ENCODE peak calls at places on chromosome 12, in nine cellular contexts. One of them, this sample, is unnamed.

GRCh38 chr12:38279756-38280155 is 36.8 kb upstream of the ALG10B start:
- DNase-seq in upper lobe of right lung: no peak
- DNase-seq in left ventricle myocardium inferior: no peak
- DNase-seq in MM.1S: no peak
- DNase-seq in fibroblast of lung: no peak
- DNase-seq in tibial artery: no peak
- DNase-seq in IMR-90: no peak
- DNase-seq in K562: no peak
- DNase-seq in neural progenitor cell: no peak
- DNase-seq in this sample: no peak

GRCh38 chr12:109147954-109148353 is 31.6 kb downstream of the ACACB start:
- DNase-seq in upper lobe of right lung: no peak
- DNase-seq in left ventricle myocardium inferior: no peak
- DNase-seq in MM.1S: no peak
- DNase-seq in fibroblast of lung: no peak
- DNase-seq in tibial artery: peak; percentile 66
- DNase-seq in IMR-90: no peak
- DNase-seq in K562: no peak
- DNase-seq in neural progenitor cell: no peak
- DNase-seq in this sample: no peak

GRCh38 chr12:29416748-29417147 is 35.8 kb upstream of the ERGIC2 start:
- DNase-seq in upper lobe of right lung: no peak
- DNase-seq in left ventricle myocardium inferior: no peak
- DNase-seq in MM.1S: no peak
- DNase-seq in fibroblast of lung: peak; percentile 3
- DNase-seq in tibial artery: no peak
- DNase-seq in IMR-90: peak; percentile 1
- DNase-seq in K562: no peak
- DNase-seq in neural progenitor cell: no peak
- DNase-seq in this sample: no peak

GRCh38 chr12:92485356-92486348 is 217.1 kb upstream of the PLEKHG7 start:
- DNase-seq in upper lobe of right lung: no peak
- DNase-seq in left ventricle myocardium inferior: no peak
- DNase-seq in MM.1S: no peak
- DNase-seq in fibroblast of lung: no peak
- DNase-seq in tibial artery: no peak
- DNase-seq in IMR-90: no peak
- DNase-seq in K562: no peak
- DNase-seq in neural progenitor cell: no peak
- DNase-seq in this sample: no peak

GRCh38 chr12:124654666-124655316 is 87.4 kb upstream of the NCOR2 start:
- DNase-seq in upper lobe of right lung: peak; percentile 78
- DNase-seq in left ventricle myocardium inferior: peak; percentile 80
- DNase-seq in MM.1S: no peak
- DNase-seq in fibroblast of lung: no peak
- DNase-seq in tibial artery: peak; percentile 83
- DNase-seq in IMR-90: no peak
- DNase-seq in K562: no peak
- DNase-seq in neural progenitor cell: no peak
- DNase-seq in this sample: no peak

GRCh38 chr12:56469007-56469930 is 891 bp downstream of the SPRYD4 start:
- DNase-seq in upper lobe of right lung: no peak
- DNase-seq in left ventricle myocardium inferior: no peak
- DNase-seq in MM.1S: peak; percentile 24
- DNase-seq in fibroblast of lung: no peak
- DNase-seq in tibial artery: no peak
- DNase-seq in IMR-90: no peak
- DNase-seq in K562: peak; percentile 47
- DNase-seq in neural progenitor cell: no peak
- DNase-seq in this sample: no peak

GRCh38 chr12:80484778-80485177 is 40.7 kb downstream of the PTPRQ start:
- DNase-seq in upper lobe of right lung: no peak
- DNase-seq in left ventricle myocardium inferior: no peak
- DNase-seq in MM.1S: no peak
- DNase-seq in fibroblast of lung: no peak
- DNase-seq in tibial artery: no peak
- DNase-seq in IMR-90: no peak
- DNase-seq in K562: no peak
- DNase-seq in neural progenitor cell: no peak
- DNase-seq in this sample: no peak

GRCh38 chr12:57472391-57472790 is 7.3 kb downstream of the ARHGAP9 start:
- DNase-seq in upper lobe of right lung: no peak
- DNase-seq in left ventricle myocardium inferior: no peak
- DNase-seq in MM.1S: no peak
- DNase-seq in fibroblast of lung: no peak
- DNase-seq in tibial artery: no peak
- DNase-seq in IMR-90: no peak
- DNase-seq in K562: no peak
- DNase-seq in neural progenitor cell: no peak
- DNase-seq in this sample: no peak

GRCh38 chr12:11814362-11814761 is 164.9 kb downstream of the ETV6 start:
- DNase-seq in upper lobe of right lung: no peak
- DNase-seq in left ventricle myocardium inferior: no peak
- DNase-seq in MM.1S: no peak
- DNase-seq in fibroblast of lung: peak; percentile 89
- DNase-seq in tibial artery: no peak
- DNase-seq in IMR-90: peak; percentile 89
- DNase-seq in K562: no peak
- DNase-seq in neural progenitor cell: no peak
- DNase-seq in this sample: no peak

GRCh38 chr12:51482808-51483532 is 58.3 kb downstream of the SLC4A8 start:
- DNase-seq in upper lobe of right lung: no peak
- DNase-seq in left ventricle myocardium inferior: no peak
- DNase-seq in MM.1S: peak; percentile 6
- DNase-seq in fibroblast of lung: peak; percentile 4
- DNase-seq in tibial artery: no peak
- DNase-seq in IMR-90: no peak
- DNase-seq in K562: no peak
- DNase-seq in neural progenitor cell: no peak
- DNase-seq in this sample: no peak

DNA sequence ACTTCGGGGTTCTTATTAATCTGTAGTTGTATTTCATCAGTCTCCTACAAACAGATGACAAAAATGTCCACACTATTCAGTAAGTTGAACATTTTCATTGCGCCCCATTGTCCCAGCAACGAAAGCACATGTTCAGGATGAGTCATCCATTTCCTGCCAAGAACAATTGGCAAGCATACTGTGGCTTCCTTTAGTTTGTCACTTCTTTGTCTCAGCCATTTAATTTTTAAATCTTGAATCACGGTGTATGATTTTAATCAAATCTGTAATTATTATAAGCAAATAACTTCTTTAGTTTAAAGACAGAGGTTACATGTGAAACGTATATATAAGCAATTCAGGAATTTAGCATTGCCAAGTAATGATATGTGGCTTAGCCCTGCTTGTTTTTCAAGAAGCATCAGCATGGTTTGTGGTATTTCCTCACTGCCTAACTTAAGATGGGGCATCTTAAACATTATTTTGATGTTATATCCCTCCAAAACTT is 211.3 kb upstream of the KRR1 start:
- DNase-seq in upper lobe of right lung: no peak
- DNase-seq in left ventricle myocardium inferior: no peak
- DNase-seq in MM.1S: peak; percentile 61
- DNase-seq in fibroblast of lung: peak; percentile 95
- DNase-seq in tibial artery: no peak
- DNase-seq in IMR-90: peak; percentile 93
- DNase-seq in K562: no peak
- DNase-seq in neural progenitor cell: no peak
- DNase-seq in this sample: no peak
- H3K4me1 ChIP-seq in upper lobe of right lung: peaks cover 25% of the 10 kb centered on the region
- H3K4me1 ChIP-seq in left ventricle myocardium inferior: peaks cover 53% of the 10 kb centered on the region
- H3K4me1 ChIP-seq in MM.1S: peaks cover 11% of the 10 kb centered on the region
- H3K4me1 ChIP-seq in fibroblast of lung: peaks cover 33% of the 10 kb centered on the region
- H3K4me1 ChIP-seq in tibial artery: peaks cover 22% of the 10 kb centered on the region
- H3K4me1 ChIP-seq in IMR-90: peaks cover 29% of the 10 kb centered on the region
- H3K4me1 ChIP-seq in K562: no peaks in the 10 kb centered on the region
- H3K4me1 ChIP-seq in neural progenitor cell: peaks cover 23% of the 10 kb centered on the region
- H3K4me1 ChIP-seq in this sample: peaks cover 29% of the 10 kb centered on the region

GRCh38 chr12:66603981-66604380 is 74.9 kb downstream of the GRIP1 start:
- DNase-seq in upper lobe of right lung: no peak
- DNase-seq in left ventricle myocardium inferior: no peak
- DNase-seq in MM.1S: no peak
- DNase-seq in fibroblast of lung: no peak
- DNase-seq in tibial artery: no peak
- DNase-seq in IMR-90: no peak
- DNase-seq in K562: no peak
- DNase-seq in neural progenitor cell: no peak
- DNase-seq in this sample: no peak
- H3K4me3 ChIP-seq in upper lobe of right lung: no peak overlapping the region
- H3K4me3 ChIP-seq in left ventricle myocardium inferior: no peak overlapping the region
- H3K4me3 ChIP-seq in MM.1S: no peak overlapping the region
- H3K4me3 ChIP-seq in fibroblast of lung: no peak overlapping the region
- H3K4me3 ChIP-seq in tibial artery: no peak overlapping the region
- H3K4me3 ChIP-seq in IMR-90: no peak overlapping the region
- H3K4me3 ChIP-seq in K562: no peak overlapping the region
- H3K4me3 ChIP-seq in neural progenitor cell: no peak overlapping the region
- H3K4me3 ChIP-seq in this sample: no peak overlapping the region

GRCh38 chr12:4275869-4276253 is 2.3 kb downstream of the CCND2 start:
- DNase-seq in upper lobe of right lung: no peak
- DNase-seq in left ventricle myocardium inferior: no peak
- DNase-seq in MM.1S: no peak
- DNase-seq in fibroblast of lung: no peak
- DNase-seq in tibial artery: no peak
- DNase-seq in IMR-90: no peak
- DNase-seq in K562: no peak
- DNase-seq in neural progenitor cell: peak; percentile 19
- DNase-seq in this sample: peak; percentile 36

GRCh38 chr12:4274396-4274959 is 916 bp downstream of the CCND2 start:
- DNase-seq in upper lobe of right lung: no peak
- DNase-seq in left ventricle myocardium inferior: no peak
- DNase-seq in MM.1S: no peak
- DNase-seq in fibroblast of lung: no peak
- DNase-seq in tibial artery: no peak
- DNase-seq in IMR-90: no peak
- DNase-seq in K562: peak; percentile 15
- DNase-seq in neural progenitor cell: peak; percentile 38
- DNase-seq in this sample: peak; percentile 61

GRCh38 chr12:4273651-4274395 is at the start of gene CCND2:
- DNase-seq in upper lobe of right lung: peak; percentile 92
- DNase-seq in left ventricle myocardium inferior: peak; percentile 90
- DNase-seq in MM.1S: peak; percentile 91
- DNase-seq in fibroblast of lung: peak; percentile 68
- DNase-seq in tibial artery: peak; percentile 96
- DNase-seq in IMR-90: peak; percentile 54
- DNase-seq in K562: peak; percentile 85
- DNase-seq in neural progenitor cell: peak; percentile 92
- DNase-seq in this sample: peak; percentile 97

GRCh38 chr12:4276524-4277204 is 3.1 kb downstream of the CCND2 start:
- DNase-seq in upper lobe of right lung: peak; percentile 87
- DNase-seq in left ventricle myocardium inferior: peak; percentile 82
- DNase-seq in MM.1S: peak; percentile 90
- DNase-seq in fibroblast of lung: peak; percentile 78
- DNase-seq in tibial artery: peak; percentile 89
- DNase-seq in IMR-90: peak; percentile 82
- DNase-seq in K562: peak; percentile 73
- DNase-seq in neural progenitor cell: peak; percentile 95
- DNase-seq in this sample: peak; percentile 97

DNA sequence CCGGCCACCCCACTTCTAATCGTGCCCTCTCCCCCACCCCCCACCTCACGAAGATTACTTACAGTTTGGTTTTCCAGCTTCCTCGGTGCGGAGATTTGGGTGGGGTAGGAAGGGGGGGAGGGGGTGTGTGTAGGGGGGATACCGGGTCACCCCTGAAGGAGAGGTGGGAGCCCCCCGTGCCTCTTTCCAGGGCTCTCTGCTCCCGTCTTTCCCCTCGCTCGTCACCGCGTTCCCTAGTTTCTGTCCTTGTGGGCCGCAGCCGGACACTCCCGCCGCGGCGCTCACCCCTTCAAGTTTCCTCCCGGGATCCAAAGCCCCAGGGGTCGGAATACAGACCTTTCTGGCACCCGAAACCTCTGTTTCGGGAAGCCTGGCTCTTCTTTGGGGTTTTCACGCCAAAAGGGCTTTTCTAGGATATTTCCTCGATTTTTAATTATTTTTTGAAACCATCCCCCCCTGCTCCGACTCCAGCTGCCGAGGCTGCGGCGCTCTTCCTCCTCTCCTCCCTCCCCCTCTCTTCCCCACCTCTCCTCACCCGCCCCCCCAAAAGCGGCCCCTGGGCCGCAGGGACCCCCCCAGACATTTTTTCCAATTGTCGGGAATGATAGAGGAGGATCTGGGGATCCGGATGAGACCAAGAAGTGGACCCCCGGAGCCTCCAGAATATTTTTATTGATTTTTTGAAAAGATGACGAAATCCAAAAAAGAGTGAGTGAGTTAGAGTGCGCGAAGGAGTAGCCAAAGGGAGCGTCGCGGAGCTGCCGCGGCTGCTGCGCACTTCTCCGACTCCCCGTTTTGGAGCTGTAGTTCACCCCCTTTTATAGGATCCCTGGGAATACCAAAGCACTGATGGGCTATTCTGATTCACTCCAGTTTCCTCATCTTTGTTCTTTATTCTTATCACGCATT is 1.7 kb downstream of the CCND2 start:
- DNase-seq in upper lobe of right lung: no peak
- DNase-seq in left ventricle myocardium inferior: no peak
- DNase-seq in MM.1S: no peak
- DNase-seq in fibroblast of lung: no peak
- DNase-seq in tibial artery: no peak
- DNase-seq in IMR-90: peak; percentile 13
- DNase-seq in K562: peak; percentile 26
- DNase-seq in neural progenitor cell: peak; percentile 53
- DNase-seq in this sample: peak; percentile 73
- H3K27me3 ChIP-seq in upper lobe of right lung: peaks cover 29% of the 10 kb centered on the region
- H3K27me3 ChIP-seq in left ventricle myocardium inferior: peaks cover 53% of the 10 kb centered on the region
- H3K27me3 ChIP-seq in MM.1S: no peaks in the 10 kb centered on the region
- H3K27me3 ChIP-seq in fibroblast of lung: peaks cover 54% of the 10 kb centered on the region
- H3K27me3 ChIP-seq in tibial artery: no peaks in the 10 kb centered on the region
- H3K27me3 ChIP-seq in IMR-90: peaks cover 60% of the 10 kb centered on the region
- H3K27me3 ChIP-seq in K562: no peaks in the 10 kb centered on the region
- H3K27me3 ChIP-seq in neural progenitor cell: peaks cover 64% of the 10 kb centered on the region
- H3K27me3 ChIP-seq in this sample: peaks cover 10% of the 10 kb centered on the region

GRCh38 chr12:96198970-96199369 is 4.8 kb downstream of the ELK3 start:
- DNase-seq in upper lobe of right lung: no peak
- DNase-seq in left ventricle myocardium inferior: no peak
- DNase-seq in MM.1S: no peak
- DNase-seq in fibroblast of lung: peak; percentile 95
- DNase-seq in tibial artery: no peak
- DNase-seq in IMR-90: peak; percentile 96
- DNase-seq in K562: no peak
- DNase-seq in neural progenitor cell: no peak
- DNase-seq in this sample: no peak

GRCh38 chr12:96204381-96204780 is 10.2 kb downstream of the ELK3 start:
- DNase-seq in upper lobe of right lung: no peak
- DNase-seq in left ventricle myocardium inferior: no peak
- DNase-seq in MM.1S: no peak
- DNase-seq in fibroblast of lung: no peak
- DNase-seq in tibial artery: no peak
- DNase-seq in IMR-90: no peak
- DNase-seq in K562: no peak
- DNase-seq in neural progenitor cell: no peak
- DNase-seq in this sample: no peak

GRCh38 chr12:96197503-96198272 is 3.5 kb downstream of the ELK3 start:
- DNase-seq in upper lobe of right lung: no peak
- DNase-seq in left ventricle myocardium inferior: no peak
- DNase-seq in MM.1S: no peak
- DNase-seq in fibroblast of lung: peak; percentile 97
- DNase-seq in tibial artery: no peak
- DNase-seq in IMR-90: peak; percentile 97
- DNase-seq in K562: no peak
- DNase-seq in neural progenitor cell: no peak
- DNase-seq in this sample: no peak

GRCh38 chr12:96199465-96199864 is 5.3 kb downstream of the ELK3 start:
- DNase-seq in upper lobe of right lung: no peak
- DNase-seq in left ventricle myocardium inferior: no peak
- DNase-seq in MM.1S: no peak
- DNase-seq in fibroblast of lung: no peak
- DNase-seq in tibial artery: no peak
- DNase-seq in IMR-90: no peak
- DNase-seq in K562: no peak
- DNase-seq in neural progenitor cell: no peak
- DNase-seq in this sample: no peak

GRCh38 chr12:96201272-96202227 is 7.4 kb downstream of the ELK3 start:
- DNase-seq in upper lobe of right lung: no peak
- DNase-seq in left ventricle myocardium inferior: no peak
- DNase-seq in MM.1S: no peak
- DNase-seq in fibroblast of lung: no peak
- DNase-seq in tibial artery: no peak
- DNase-seq in IMR-90: no peak
- DNase-seq in K562: no peak
- DNase-seq in neural progenitor cell: no peak
- DNase-seq in this sample: no peak
- H3K4me1 ChIP-seq in upper lobe of right lung: peaks cover 20% of the 10 kb centered on the region
- H3K4me1 ChIP-seq in left ventricle myocardium inferior: peaks cover 78% of the 10 kb centered on the region
- H3K4me1 ChIP-seq in MM.1S: peaks cover 61% of the 10 kb centered on the region
- H3K4me1 ChIP-seq in fibroblast of lung: peaks cover 12% of the 10 kb centered on the region
- H3K4me1 ChIP-seq in tibial artery: peaks cover 5% of the 10 kb centered on the region
- H3K4me1 ChIP-seq in IMR-90: peaks cover 8% of the 10 kb centered on the region
- H3K4me1 ChIP-seq in K562: no peaks in the 10 kb centered on the region
- H3K4me1 ChIP-seq in neural progenitor cell: no peaks in the 10 kb centered on the region
- H3K4me1 ChIP-seq in this sample: peaks cover 5% of the 10 kb centered on the region

This sample was measured in GM23338.